ENCODE peak calls at places on chromosomes 5 and 9, in five cellular contexts. One of them, this sample, is unnamed.

GRCh38 chr9:132044176-132044880 is 35.3 kb downstream of the MED27 start:
- DNase-seq in myocyte: no peak
- DNase-seq in pancreas: no peak
- DNase-seq in HAP-1: no peak
- DNase-seq in HTR-8/SVneo: no peak
- DNase-seq in this sample: no peak

GRCh38 chr9:88880194-88880593 is 111.1 kb upstream of the S1PR3 start:
- DNase-seq in myocyte: no peak
- DNase-seq in pancreas: no peak
- DNase-seq in HAP-1: no peak
- DNase-seq in HTR-8/SVneo: no peak
- DNase-seq in this sample: no peak

GRCh38 chr9:122767821-122768220 is 20.9 kb upstream of the OR5C1 start:
- DNase-seq in HAP-1: no peak
- DNase-seq in pancreas: no peak
- DNase-seq in HTR-8/SVneo: no peak
- DNase-seq in myocyte: peak; percentile 22
- DNase-seq in this sample: no peak

GRCh38 chr5:172420215-172420934 is 34.0 kb downstream of the SH3PXD2B start:
- DNase-seq in HTR-8/SVneo: peak; percentile 56
- DNase-seq in pancreas: peak; percentile 94
- DNase-seq in HAP-1: no peak
- DNase-seq in myocyte: peak; percentile 88
- DNase-seq in this sample: peak; percentile 78

GRCh38 chr5:65809817-65810531 is 88.0 kb downstream of the NLN start:
- DNase-seq in HAP-1: no peak
- DNase-seq in pancreas: no peak
- DNase-seq in HTR-8/SVneo: no peak
- DNase-seq in myocyte: no peak
- DNase-seq in this sample: peak; percentile 79

GRCh38 chr9:68844623-68845612 is 139.9 kb downstream of the PIP5K1B start:
- DNase-seq in pancreas: peak; percentile 22
- DNase-seq in HAP-1: peak; percentile 23
- DNase-seq in HTR-8/SVneo: no peak
- DNase-seq in myocyte: peak; percentile 50
- DNase-seq in this sample: peak; percentile 35

GRCh38 chr9:122133263-122133983 is 26.2 kb downstream of the NDUFA8 start:
- DNase-seq in myocyte: no peak
- DNase-seq in HTR-8/SVneo: no peak
- DNase-seq in HAP-1: no peak
- DNase-seq in pancreas: no peak
- DNase-seq in this sample: no peak

GRCh38 chr5:31133488-31133887 is 60.0 kb upstream of the CDH6 start:
- DNase-seq in HAP-1: no peak
- DNase-seq in HTR-8/SVneo: peak; percentile 13
- DNase-seq in myocyte: no peak
- DNase-seq in pancreas: no peak
- DNase-seq in this sample: no peak

GRCh38 chr5:127562252-127562651 is 44.8 kb downstream of the PRRC1 start:
- DNase-seq in HTR-8/SVneo: no peak
- DNase-seq in HAP-1: peak; percentile 18
- DNase-seq in pancreas: no peak
- DNase-seq in myocyte: peak; percentile 33
- DNase-seq in this sample: no peak

GRCh38 chr9:14313378-14313940 is 482 bp downstream of the NFIB start:
- DNase-seq in myocyte: peak; percentile 61
- DNase-seq in HTR-8/SVneo: no peak
- DNase-seq in HAP-1: no peak
- DNase-seq in pancreas: no peak
- DNase-seq in this sample: no peak

GRCh38 chr9:85178486-85178885 is 509.0 kb downstream of the NTRK2 start:
- DNase-seq in HAP-1: no peak
- DNase-seq in HTR-8/SVneo: no peak
- DNase-seq in pancreas: no peak
- DNase-seq in myocyte: no peak
- DNase-seq in this sample: no peak

GRCh38 chr9:29214702-29215248 is 1641.5 kb upstream of the C9orf72 start:
- DNase-seq in HTR-8/SVneo: no peak
- DNase-seq in HAP-1: no peak
- DNase-seq in pancreas: peak; percentile 7
- DNase-seq in myocyte: no peak
- DNase-seq in this sample: no peak

GRCh38 chr5:149969181-149969950 is 8.8 kb downstream of the SLC26A2 start:
- DNase-seq in pancreas: no peak
- DNase-seq in HTR-8/SVneo: no peak
- DNase-seq in HAP-1: no peak
- DNase-seq in myocyte: no peak
- DNase-seq in this sample: no peak

This sample was measured in left colon.